ENCODE peak calls at places on chromosomes 6 and 20, in eight cellular contexts. A is psoas muscle; M is CD4-positive, alpha-beta T cell; Z is adipocyte; H is aorta; D is tibial nerve; K is naive thymus-derived CD4-positive, alpha-beta T cell; P is colonic mucosa. I is an unnamed sample. For H3K27me3, the result is how much of the 10 kb centered on the place peaks cover.

GRCh38 chr6:157025459-157025858 is 248.3 kb downstream of the ARID1B start:
- DNase-seq in A (no peak), M (no peak), Z (no peak), H (no peak), D (no peak), K (no peak), P (no peak), I (no peak)

GRCh38 chr6:4776967-4777925 is 1.0 kb downstream of the CDYL start:
- DNase-seq in A (no peak), M (peak), Z (peak), H (peak), D (peak), K (peak), P (peak), I (no peak)

GRCh38 chr6:39088331-39088730 is 26.7 kb downstream of the SAYSD1 start:
- DNase-seq in A (peak), M (no peak), Z (peak), H (peak), D (peak), K (peak), P (no peak), I (peak)

GRCh38 chr6:17710331-17710730 is 3.6 kb upstream of the NUP153 start:
- DNase-seq in A (no peak), M (no peak), Z (peak), H (no peak), D (no peak), K (no peak), P (no peak), I (no peak)

GRCh38 chr6:126077810-126078791 is 91.8 kb downstream of the TRMT11 start:
- DNase-seq in A (peak), M (no peak), Z (no peak), H (no peak), D (peak), K (no peak), P (peak), I (no peak)

GRCh38 chr6:30670760-30671527 is 1.9 kb downstream of the DHX16 start:
- DNase-seq in A (no peak), M (no peak), Z (no peak), H (no peak), D (no peak), K (no peak), P (no peak), I (no peak)

GRCh38 chr20:63792866-63793265 is 38.2 kb downstream of the ZBTB46 start:
- DNase-seq in A (no peak), M (no peak), Z (no peak), H (no peak), D (no peak), K (no peak), P (no peak), I (no peak)

GRCh38 chr20:37350655-37351574 is 5.0 kb downstream of the SRC start:
- DNase-seq in A (no peak), M (no peak), Z (no peak), H (no peak), D (no peak), K (no peak), P (no peak), I (no peak)

GRCh38 chr6:21384211-21384610 is 209.3 kb upstream of the SOX4 start:
- DNase-seq in A (no peak), M (no peak), Z (peak), H (no peak), D (no peak), K (no peak), P (no peak), I (no peak)

GRCh38 chr6:12844284-12845223 is 128.0 kb downstream of the PHACTR1 start:
- DNase-seq in A (no peak), M (no peak), Z (peak), H (no peak), D (no peak), K (no peak), P (no peak), I (no peak)

GRCh38 chr6:7543761-7544424 is 2.4 kb downstream of the DSP start:
- DNase-seq in A (no peak), M (no peak), Z (peak), H (no peak), D (no peak), K (no peak), P (no peak), I (no peak)

GRCh38 chr6:131175559-131175958 is 40.3 kb downstream of the AKAP7 start:
- DNase-seq in A (no peak), M (no peak), Z (no peak), H (no peak), D (no peak), K (no peak), P (no peak), I (no peak)

GRCh38 chr6:143545165-143545564 is 33.6 kb upstream of the FUCA2 start:
- DNase-seq in A (no peak), M (no peak), Z (no peak), H (no peak), D (no peak), K (no peak), P (no peak), I (no peak)

GRCh38 chr6:16082367-16082766 is 46.5 kb upstream of the MYLIP start:
- DNase-seq in A (no peak), M (no peak), Z (no peak), H (no peak), D (no peak), K (no peak), P (no peak), I (no peak)
- H3K27me3 ChIP-seq in A (under half), M (under half), Z (under half), H (under half), D (under half), K (under half), P (under half), I (under half)

GRCh38 chr20:49320460-49320859 is 42.6 kb upstream of the ZNFX1 start:
- DNase-seq in A (no peak), M (no peak), Z (peak), H (no peak), D (no peak), K (no peak), P (no peak), I (no peak)

GRCh38 chr20:49316704-49317103 is 38.8 kb upstream of the ZNFX1 start:
- DNase-seq in A (no peak), M (no peak), Z (no peak), H (no peak), D (no peak), K (no peak), P (no peak), I (no peak)

GRCh38 chr20:49318430-49319203 is 40.8 kb upstream of the ZNFX1 start:
- DNase-seq in A (no peak), M (no peak), Z (no peak), H (no peak), D (no peak), K (peak), P (no peak), I (peak)

GRCh38 chr20:49318091-49318429 is 40.2 kb upstream of the ZNFX1 start:
- DNase-seq in A (no peak), M (no peak), Z (no peak), H (no peak), D (no peak), K (no peak), P (no peak), I (no peak)

GRCh38 chr20:49319204-49319809 is 41.5 kb upstream of the ZNFX1 start:
- DNase-seq in A (no peak), M (no peak), Z (no peak), H (no peak), D (no peak), K (no peak), P (no peak), I (no peak)
- H3K27me3 ChIP-seq in A (under half), M (under half), Z (half or more), H (under half), D (half or more), K (under half), P (under half), I (half or more)

DNA sequence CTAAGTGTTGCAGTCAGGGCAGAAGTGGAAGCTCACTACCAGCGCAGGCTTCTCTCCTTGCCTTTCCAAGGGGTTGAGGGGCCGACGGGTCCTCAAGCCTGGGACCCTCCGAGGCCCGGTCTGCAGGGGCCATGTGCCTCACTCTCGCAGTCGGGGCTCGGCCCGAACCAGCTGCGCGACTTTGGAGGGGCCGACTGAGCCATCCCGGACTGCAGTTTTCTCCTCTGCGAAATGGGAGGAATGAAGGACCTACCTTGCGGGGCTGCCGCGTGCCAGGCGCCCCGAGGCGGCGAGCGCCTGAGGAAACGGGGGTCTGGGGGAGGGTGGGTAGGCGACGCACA is 5.6 kb downstream of the LZTS3 start:
- DNase-seq in A (no peak), M (no peak), Z (no peak), H (peak), D (no peak), K (no peak), P (no peak), I (no peak)
- H3K27me3 ChIP-seq in A (under half), M (under half), Z (under half), H (under half), D (under half), K (under half), P (under half), I (under half)

GRCh38 chr20:21623074-21623780 is 82.2 kb upstream of the PAX1 start:
- DNase-seq in A (no peak), M (no peak), Z (no peak), H (no peak), D (no peak), K (no peak), P (no peak), I (no peak)
- H3K27me3 ChIP-seq in A (under half), M (under half), Z (under half), H (under half), D (under half), K (under half), P (under half), I (under half)

DNA sequence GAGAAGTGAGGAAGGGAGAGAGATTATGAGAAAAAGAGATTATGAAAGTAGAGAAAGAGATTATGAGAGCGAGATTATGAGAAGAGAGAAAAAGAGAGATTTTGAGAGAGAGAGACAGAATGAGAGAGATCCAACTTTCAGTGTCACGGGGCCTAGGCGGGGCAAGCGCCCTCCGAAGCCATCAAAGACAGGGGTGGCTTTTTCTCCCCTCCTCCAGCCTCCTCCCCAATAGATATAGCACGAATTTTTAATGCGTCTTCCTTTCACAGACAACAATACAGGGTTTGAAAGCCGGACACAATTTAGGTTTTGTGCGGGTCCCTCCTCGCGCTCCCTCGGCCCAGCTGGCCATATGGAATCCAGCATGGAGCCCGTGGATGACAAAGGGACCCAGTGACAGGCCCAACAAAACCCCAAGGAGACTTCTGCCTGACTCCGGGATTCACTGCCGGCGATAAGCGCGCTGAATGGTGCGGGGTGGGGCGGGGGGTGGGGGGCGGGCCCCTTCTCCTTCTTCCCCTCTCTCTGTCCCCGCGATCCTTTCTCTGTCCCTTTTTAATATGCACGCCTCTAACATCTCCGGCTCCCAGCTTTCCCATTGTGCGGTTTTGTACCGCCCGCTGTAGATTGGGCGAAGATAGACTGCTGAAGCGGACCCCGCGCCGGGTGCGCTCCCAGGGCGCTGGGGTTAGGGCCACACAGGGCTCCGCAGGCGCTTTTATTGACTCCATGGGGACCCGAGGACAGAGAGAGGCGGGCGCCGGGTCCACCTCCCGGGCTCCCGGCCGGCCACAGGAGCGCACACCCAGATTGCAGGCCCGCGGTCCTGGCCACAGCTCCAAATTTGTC is 5.4 kb downstream of the NKX2-2 start:
- DNase-seq in A (no peak), M (no peak), Z (no peak), H (no peak), D (no peak), K (no peak), P (no peak), I (peak)
- H3K27me3 ChIP-seq in A (under half), M (half or more), Z (half or more), H (under half), D (half or more), K (under half), P (half or more), I (half or more)

GRCh38 chr20:1507276-1507675 is 16.1 kb upstream of the SIRPB2 start:
- DNase-seq in A (no peak), M (no peak), Z (no peak), H (no peak), D (no peak), K (no peak), P (no peak), I (no peak)
- H3K27me3 ChIP-seq in A (under half), M (under half), Z (under half), H (under half), D (under half), K (under half), P (under half), I (under half)

GRCh38 chr6:41376176-41376575 is 40.8 kb downstream of the NCR2 start:
- DNase-seq in A (no peak), M (no peak), Z (no peak), H (no peak), D (no peak), K (no peak), P (no peak), I (no peak)

GRCh38 chr6:41373367-41373918 is 38.0 kb downstream of the NCR2 start:
- DNase-seq in A (no peak), M (no peak), Z (no peak), H (no peak), D (no peak), K (no peak), P (no peak), I (no peak)

GRCh38 chr6:41375598-41376151 is 40.3 kb downstream of the NCR2 start:
- DNase-seq in A (no peak), M (no peak), Z (no peak), H (no peak), D (no peak), K (no peak), P (no peak), I (no peak)

GRCh38 chr6:41373919-41374617 is 38.7 kb downstream of the NCR2 start:
- DNase-seq in A (no peak), M (no peak), Z (no peak), H (no peak), D (no peak), K (no peak), P (no peak), I (no peak)

DNA sequence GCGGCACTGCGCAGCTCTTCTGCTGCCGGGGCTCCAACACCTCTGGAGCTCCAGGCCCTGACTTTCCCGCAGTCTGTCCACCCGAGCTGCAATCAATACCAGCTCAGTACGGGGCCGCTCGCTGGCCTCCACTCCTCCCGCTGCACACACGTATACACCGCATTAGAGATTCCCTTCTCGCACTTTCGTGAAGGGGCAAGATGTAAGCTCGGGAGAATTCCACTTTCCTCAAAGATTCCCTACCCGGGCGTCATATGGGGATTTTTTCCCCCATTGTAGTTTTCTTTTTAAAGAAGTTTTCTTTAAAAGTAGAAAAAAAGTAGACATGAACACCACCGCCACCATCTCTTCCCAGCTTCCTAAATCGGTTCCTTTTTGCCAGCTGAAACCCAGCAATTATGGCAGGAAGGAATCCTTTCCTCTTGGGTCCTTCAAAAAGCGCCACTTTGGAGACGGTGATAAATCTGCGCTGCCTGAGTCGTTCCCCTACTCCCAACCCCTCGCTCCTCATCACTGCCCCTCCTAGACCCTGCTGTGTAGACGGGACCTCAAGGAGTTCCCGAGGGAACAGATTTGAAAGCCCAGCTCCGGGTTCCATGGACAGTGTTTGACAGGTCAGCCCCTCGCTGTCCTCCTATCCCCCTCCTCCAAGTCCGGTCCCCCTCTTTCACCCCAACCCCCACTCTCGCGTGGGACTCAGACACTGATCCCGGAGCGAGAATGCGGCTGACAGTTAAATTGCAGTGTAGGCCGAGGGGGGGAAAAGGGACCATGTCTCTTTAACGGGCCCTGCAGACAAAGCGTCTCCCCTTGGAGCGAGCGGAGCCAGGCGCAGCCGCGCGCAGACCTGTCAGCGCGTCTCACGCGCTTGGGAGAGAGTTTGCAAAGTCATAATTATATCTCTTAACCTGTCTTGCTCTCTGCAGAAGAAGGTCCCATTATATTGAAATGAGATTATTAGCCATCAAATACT is 39.5 kb downstream of the NCR2 start:
- DNase-seq in A (no peak), M (no peak), Z (no peak), H (no peak), D (no peak), K (no peak), P (no peak), I (no peak)
- H3K27me3 ChIP-seq in A (under half), M (half or more), Z (half or more), H (under half), D (half or more), K (under half), P (half or more), I (half or more)

I was measured in left lung.